ENCODE peak calls at places on chromosomes 5 and 9, in five cellular contexts. D is fibroblast of lung, E is epithelial cell of prostate, R is Karpas-422, S is stomach. C is an unnamed sample.
A peak's percentile ranks its signal among the peaks of the same experiment; 100 is the strongest.

GRCh38 chr9:36575411-36575882 is 2.8 kb downstream of the MELK start:
- DNase-seq in D (peak; percentile 64), E (no peak), R (no peak), S (no peak), C (peak; percentile 30)

GRCh38 chr5:16713386-16713928 is 96.7 kb upstream of the RETREG1 start:
- DNase-seq in D (peak; percentile 70), E (no peak), R (no peak), S (no peak), C (no peak)

GRCh38 chr5:143674469-143674786 is 137.5 kb upstream of the HMHB1 start:
- DNase-seq in D (no peak), E (no peak), R (no peak), S (no peak), C (no peak)

GRCh38 chr5:159208508-159209437 is 580 bp downstream of the RNF145 start:
- DNase-seq in D (peak; percentile 26), E (no peak), R (peak; percentile 65), S (peak; percentile 27), C (peak; percentile 55)

GRCh38 chr5:88667187-88668141 is 215.5 kb downstream of the MEF2C start:
- DNase-seq in D (no peak), E (no peak), R (peak; percentile 76), S (no peak), C (no peak)

GRCh38 chr9:95043826-95044225 is 273.7 kb downstream of the FANCC start:
- DNase-seq in D (peak; percentile 31), E (no peak), R (no peak), S (no peak), C (no peak)

GRCh38 chr5:174724484-174725260 is at the start of gene MSX2:
- DNase-seq in D (peak; percentile 88), E (peak; percentile 68), R (no peak), S (peak; percentile 88), C (peak; percentile 100)

GRCh38 chr9:4662108-4662988 is at the start of gene PLPP6:
- DNase-seq in D (peak; percentile 80), E (peak; percentile 58), R (peak; percentile 89), S (peak; percentile 93), C (peak; percentile 81)

GRCh38 chr9:113446323-113446740 is 17.2 kb upstream of the RGS3 start:
- DNase-seq in D (peak; percentile 71), E (no peak), R (peak; percentile 59), S (no peak), C (peak; percentile 84)

GRCh38 chr5:124104344-124104743 is 592.4 kb downstream of the CSNK1G3 start:
- DNase-seq in D (no peak), E (peak; percentile 51), R (no peak), S (no peak), C (no peak)

GRCh38 chr5:79802404-79802803 is 112.8 kb downstream of the CMYA5 start:
- DNase-seq in D (no peak), E (no peak), R (no peak), S (no peak), C (no peak)

GRCh38 chr5:147752033-147752432 is 30.5 kb downstream of the JAKMIP2 start:
- DNase-seq in D (no peak), E (no peak), R (no peak), S (no peak), C (no peak)

GRCh38 chr5:138449501-138450239 is 10.8 kb downstream of the REEP2 start:
- DNase-seq in D (peak; percentile 73), E (no peak), R (peak; percentile 92), S (peak; percentile 94), C (peak; percentile 98)

GRCh38 chr5:157574456-157575095 is 999 bp downstream of the ADAM19 start:
- DNase-seq in D (no peak), E (no peak), R (no peak), S (no peak), C (no peak)

GRCh38 chr5:147168578-147169327 is 66.1 kb upstream of the STK32A start:
- DNase-seq in D (peak; percentile 40), E (no peak), R (no peak), S (no peak), C (no peak)

GRCh38 chr5:37355161-37355560 is 15.7 kb downstream of the NUP155 start:
- DNase-seq in D (no peak), E (no peak), R (no peak), S (no peak), C (no peak)

GRCh38 chr9:89497978-89498844 is at the start of gene SEMA4D:
- DNase-seq in D (peak; percentile 57), E (no peak), R (peak; percentile 75), S (peak; percentile 84), C (peak; percentile 68)
- H3K27ac ChIP-seq in D (no peak within 1 kb of the TSS), E (no peak within 1 kb of the TSS), R (no peak within 1 kb of the TSS), S (peak within 1 kb of the TSS; percentile 85), C (no peak within 1 kb of the TSS)

GRCh38 chr5:136051486-136052220 is 22.9 kb downstream of the TGFBI start:
- DNase-seq in D (no peak), E (no peak), R (no peak), S (no peak), C (no peak)

GRCh38 chr5:136055612-136056302 is 27.0 kb downstream of the TGFBI start:
- DNase-seq in D (no peak), E (no peak), R (no peak), S (no peak), C (no peak)

GRCh38 chr5:136054133-136054996 is 25.6 kb downstream of the TGFBI start:
- DNase-seq in D (peak; percentile 79), E (no peak), R (no peak), S (no peak), C (no peak)

GRCh38 chr5:136052692-136053335 is 24.0 kb downstream of the TGFBI start:
- DNase-seq in D (no peak), E (no peak), R (no peak), S (no peak), C (no peak)

DNA sequence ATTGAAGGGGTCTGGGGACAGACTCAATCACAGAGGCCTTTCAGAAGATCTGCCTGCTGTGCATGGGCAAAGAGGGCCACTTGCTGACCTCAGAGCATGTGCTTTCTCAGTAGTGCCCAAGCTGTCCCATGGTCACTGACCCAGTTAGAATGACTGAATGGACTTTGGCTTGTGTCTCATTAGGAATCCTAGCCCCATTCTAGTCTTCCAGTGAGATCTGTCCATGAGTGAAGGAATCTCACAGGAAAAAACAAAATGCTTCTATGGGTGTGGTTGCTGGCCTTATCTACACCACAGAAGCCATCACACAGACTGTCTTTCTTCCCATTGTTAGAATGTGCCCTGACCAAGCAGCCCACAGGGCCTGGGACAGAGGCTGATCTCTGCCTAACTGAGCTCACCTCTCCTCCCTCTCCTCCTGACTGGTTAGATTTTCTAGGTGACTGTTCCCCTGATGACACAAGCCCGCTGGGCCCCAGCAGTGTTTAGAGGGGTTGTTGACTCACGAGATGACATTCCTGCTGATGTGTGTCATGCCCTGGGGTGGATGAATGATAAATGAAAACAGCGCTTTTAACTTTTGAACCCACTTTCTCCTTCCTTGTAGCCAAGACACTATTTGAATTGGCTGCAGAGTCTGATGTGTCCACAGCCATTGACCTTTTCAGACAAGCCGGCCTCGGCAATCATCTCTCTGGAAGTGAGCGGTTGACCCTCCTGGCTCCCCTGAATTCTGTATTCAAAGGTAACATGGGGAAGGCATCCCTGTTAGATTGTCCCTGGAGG is 24.7 kb downstream of the TGFBI start:
- DNase-seq in D (peak; percentile 91), E (peak; percentile 81), R (no peak), S (no peak), C (peak; percentile 98)
- H3K27ac ChIP-seq in D (peak overlapping the region; percentile 92), E (peak overlapping the region; percentile 46), R (no peak overlapping the region), S (peak overlapping the region; percentile 62), C (peak overlapping the region; percentile 73)

GRCh38 chr9:69976165-69976564 is 67.5 kb upstream of the MAMDC2 start:
- DNase-seq in D (peak; percentile 72), E (peak; percentile 31), R (no peak), S (no peak), C (peak; percentile 86)
- H3K27ac ChIP-seq in D (peak overlapping the region; percentile 20), E (peak overlapping the region; percentile 84), R (no peak overlapping the region), S (no peak overlapping the region), C (peak overlapping the region; percentile 72)

DNA sequence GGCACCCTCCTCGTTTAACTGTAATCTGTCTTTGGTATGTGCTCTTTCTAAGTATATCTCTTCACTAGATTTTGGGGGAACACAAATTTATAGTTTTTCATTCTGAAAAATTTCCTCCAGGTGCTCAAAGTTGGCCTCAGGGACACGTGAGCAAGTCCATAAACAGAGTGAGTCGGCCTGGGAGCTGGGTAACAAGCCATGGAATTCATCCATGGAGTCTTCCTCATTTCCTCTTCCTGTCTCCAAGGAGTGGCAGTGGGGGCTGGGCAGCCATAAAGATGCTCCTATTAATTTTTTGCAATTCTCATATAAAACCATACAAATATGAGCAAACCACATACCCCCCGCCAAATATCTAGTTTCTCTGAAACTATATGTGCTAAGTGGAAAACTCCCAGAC is 136.6 kb upstream of the OTULINL start:
- DNase-seq in D (no peak), E (no peak), R (no peak), S (no peak), C (peak; percentile 15)
- H3K27ac ChIP-seq in D (no peak overlapping the region), E (peak overlapping the region; percentile 68), R (no peak overlapping the region), S (no peak overlapping the region), C (no peak overlapping the region)

GRCh38 chr9:131432050-131432449 is 38.2 kb downstream of the PRRC2B start:
- DNase-seq in D (no peak), E (peak; percentile 83), R (no peak), S (no peak), C (peak; percentile 50)

GRCh38 chr9:131426545-131426944 is 32.7 kb downstream of the PRRC2B start:
- DNase-seq in D (no peak), E (no peak), R (no peak), S (no peak), C (no peak)

GRCh38 chr9:131433302-131433854 is 39.5 kb downstream of the PRRC2B start:
- DNase-seq in D (no peak), E (no peak), R (no peak), S (no peak), C (no peak)

GRCh38 chr9:131432597-131433301 is 38.9 kb downstream of the PRRC2B start:
- DNase-seq in D (peak; percentile 93), E (no peak), R (no peak), S (no peak), C (no peak)

GRCh38 chr9:131429121-131430012 is 35.5 kb downstream of the PRRC2B start:
- DNase-seq in D (peak; percentile 47), E (no peak), R (no peak), S (no peak), C (no peak)
- H3K27ac ChIP-seq in D (no peak overlapping the region), E (no peak overlapping the region), R (no peak overlapping the region), S (peak overlapping the region; percentile 16), C (peak overlapping the region; percentile 45)

GRCh38 chr9:27337833-27338526 is 41.0 kb upstream of the EQTN start:
- DNase-seq in D (no peak), E (no peak), R (no peak), S (peak; percentile 41), C (no peak)
- H3K27ac ChIP-seq in D (no peak overlapping the region), E (no peak overlapping the region), R (no peak overlapping the region), S (peak overlapping the region; percentile 79), C (peak overlapping the region; percentile 25)